ENCODE peak calls at places on chromosomes 2 and 18, in five cellular contexts. One of them, this sample, is unnamed.

GRCh38 chr2:148794558-148794957 is 80.5 kb upstream of the KIF5C start:
- DNase-seq in adrenal gland: no peak
- DNase-seq in K562: no peak
- DNase-seq in spleen: no peak
- DNase-seq in IMR-90: peak; percentile 76
- DNase-seq in this sample: no peak

GRCh38 chr2:127424598-127425379 is 6.6 kb downstream of the PROC start:
- DNase-seq in spleen: no peak
- DNase-seq in K562: no peak
- DNase-seq in adrenal gland: no peak
- DNase-seq in IMR-90: no peak
- DNase-seq in this sample: peak; percentile 6

GRCh38 chr2:172204762-172205161 is 102.1 kb upstream of the DLX2 start:
- DNase-seq in spleen: no peak
- DNase-seq in K562: no peak
- DNase-seq in IMR-90: no peak
- DNase-seq in adrenal gland: no peak
- DNase-seq in this sample: no peak

GRCh38 chr2:8015848-8016580 is 665.8 kb upstream of the ID2 start:
- DNase-seq in IMR-90: no peak
- DNase-seq in spleen: no peak
- DNase-seq in adrenal gland: no peak
- DNase-seq in K562: no peak
- DNase-seq in this sample: no peak

GRCh38 chr2:66189598-66189997 is 245.3 kb upstream of the MEIS1 start:
- DNase-seq in adrenal gland: no peak
- DNase-seq in IMR-90: no peak
- DNase-seq in spleen: no peak
- DNase-seq in K562: no peak
- DNase-seq in this sample: no peak

GRCh38 chr2:11490194-11490593 is 24.2 kb upstream of the E2F6 start:
- DNase-seq in IMR-90: no peak
- DNase-seq in adrenal gland: no peak
- DNase-seq in spleen: no peak
- DNase-seq in K562: no peak
- DNase-seq in this sample: no peak

GRCh38 chr2:28691774-28692281 is 59.8 kb upstream of the PPP1CB start:
- DNase-seq in spleen: no peak
- DNase-seq in K562: no peak
- DNase-seq in IMR-90: peak; percentile 82
- DNase-seq in adrenal gland: peak; percentile 75
- DNase-seq in this sample: peak; percentile 18

GRCh38 chr2:215528555-215528954 is 92.7 kb upstream of the FN1 start:
- DNase-seq in spleen: no peak
- DNase-seq in adrenal gland: no peak
- DNase-seq in IMR-90: peak; percentile 99
- DNase-seq in K562: no peak
- DNase-seq in this sample: no peak

GRCh38 chr2:126907671-126908070 is 9.0 kb downstream of the TEX51 start:
- DNase-seq in K562: no peak
- DNase-seq in IMR-90: no peak
- DNase-seq in adrenal gland: no peak
- DNase-seq in spleen: peak; percentile 66
- DNase-seq in this sample: peak; percentile 17

GRCh38 chr2:241620419-241620769 is 16.6 kb downstream of the THAP4 start:
- DNase-seq in IMR-90: peak; percentile 33
- DNase-seq in spleen: no peak
- DNase-seq in K562: no peak
- DNase-seq in adrenal gland: no peak
- DNase-seq in this sample: no peak

GRCh38 chr2:224284134-224284946 is 117.6 kb downstream of the FAM124B start:
- DNase-seq in IMR-90: peak; percentile 25
- DNase-seq in adrenal gland: no peak
- DNase-seq in spleen: no peak
- DNase-seq in K562: peak; percentile 6
- DNase-seq in this sample: no peak

GRCh38 chr18:11960743-11961380 is 20.4 kb upstream of the IMPA2 start:
- DNase-seq in K562: peak; percentile 32
- DNase-seq in spleen: no peak
- DNase-seq in adrenal gland: no peak
- DNase-seq in IMR-90: no peak
- DNase-seq in this sample: no peak

GRCh38 chr2:26480751-26481380 is 2.9 kb upstream of the OTOF start:
- DNase-seq in K562: no peak
- DNase-seq in spleen: no peak
- DNase-seq in IMR-90: no peak
- DNase-seq in adrenal gland: no peak
- DNase-seq in this sample: no peak

GRCh38 chr2:232493701-232494426 is 6.2 kb upstream of the ECEL1 start:
- DNase-seq in spleen: peak; percentile 49
- DNase-seq in K562: no peak
- DNase-seq in IMR-90: no peak
- DNase-seq in adrenal gland: no peak
- DNase-seq in this sample: no peak

GRCh38 chr18:74936343-74936742 is 272.6 kb downstream of the PTGR3 start:
- DNase-seq in spleen: no peak
- DNase-seq in adrenal gland: no peak
- DNase-seq in IMR-90: no peak
- DNase-seq in K562: no peak
- DNase-seq in this sample: no peak

GRCh38 chr2:239815638-239816035 is 209.5 kb downstream of the NDUFA10 start:
- DNase-seq in spleen: peak; percentile 21
- DNase-seq in K562: no peak
- DNase-seq in adrenal gland: no peak
- DNase-seq in IMR-90: no peak
- DNase-seq in this sample: no peak

GRCh38 chr2:21422050-21422449 is 298.3 kb downstream of the TDRD15 start:
- DNase-seq in spleen: no peak
- DNase-seq in adrenal gland: no peak
- DNase-seq in K562: peak; percentile 34
- DNase-seq in IMR-90: peak; percentile 27
- DNase-seq in this sample: no peak

GRCh38 chr18:60053747-60054304 is 154.0 kb downstream of the PMAIP1 start:
- DNase-seq in adrenal gland: peak; percentile 55
- DNase-seq in K562: peak; percentile 70
- DNase-seq in spleen: no peak
- DNase-seq in IMR-90: peak; percentile 98
- DNase-seq in this sample: no peak

GRCh38 chr2:75465317-75465998 is 95.3 kb downstream of the EVA1A start:
- DNase-seq in adrenal gland: no peak
- DNase-seq in spleen: no peak
- DNase-seq in IMR-90: peak; percentile 55
- DNase-seq in K562: no peak
- DNase-seq in this sample: no peak

GRCh38 chr2:179987916-179988315 is 19.2 kb downstream of the CWC22 start:
- DNase-seq in adrenal gland: no peak
- DNase-seq in spleen: no peak
- DNase-seq in IMR-90: no peak
- DNase-seq in K562: no peak
- DNase-seq in this sample: no peak

GRCh38 chr2:70920367-70920715 is 15.4 kb upstream of the ATP6V1B1 start:
- DNase-seq in IMR-90: no peak
- DNase-seq in spleen: peak; percentile 38
- DNase-seq in K562: no peak
- DNase-seq in adrenal gland: no peak
- DNase-seq in this sample: no peak

GRCh38 chr18:9017170-9017899 is 85.2 kb upstream of the NDUFV2 start:
- DNase-seq in adrenal gland: peak; percentile 92
- DNase-seq in spleen: peak; percentile 77
- DNase-seq in K562: peak; percentile 90
- DNase-seq in IMR-90: peak; percentile 94
- DNase-seq in this sample: peak; percentile 75

GRCh38 chr2:178404380-178404767 is 46.6 kb downstream of the PRKRA start:
- DNase-seq in K562: no peak
- DNase-seq in IMR-90: peak; percentile 95
- DNase-seq in adrenal gland: no peak
- DNase-seq in spleen: no peak
- DNase-seq in this sample: no peak

GRCh38 chr2:36322108-36322507 is 33.5 kb upstream of the CRIM1 start:
- DNase-seq in IMR-90: peak; percentile 70
- DNase-seq in adrenal gland: no peak
- DNase-seq in K562: no peak
- DNase-seq in spleen: no peak
- DNase-seq in this sample: no peak

DNA sequence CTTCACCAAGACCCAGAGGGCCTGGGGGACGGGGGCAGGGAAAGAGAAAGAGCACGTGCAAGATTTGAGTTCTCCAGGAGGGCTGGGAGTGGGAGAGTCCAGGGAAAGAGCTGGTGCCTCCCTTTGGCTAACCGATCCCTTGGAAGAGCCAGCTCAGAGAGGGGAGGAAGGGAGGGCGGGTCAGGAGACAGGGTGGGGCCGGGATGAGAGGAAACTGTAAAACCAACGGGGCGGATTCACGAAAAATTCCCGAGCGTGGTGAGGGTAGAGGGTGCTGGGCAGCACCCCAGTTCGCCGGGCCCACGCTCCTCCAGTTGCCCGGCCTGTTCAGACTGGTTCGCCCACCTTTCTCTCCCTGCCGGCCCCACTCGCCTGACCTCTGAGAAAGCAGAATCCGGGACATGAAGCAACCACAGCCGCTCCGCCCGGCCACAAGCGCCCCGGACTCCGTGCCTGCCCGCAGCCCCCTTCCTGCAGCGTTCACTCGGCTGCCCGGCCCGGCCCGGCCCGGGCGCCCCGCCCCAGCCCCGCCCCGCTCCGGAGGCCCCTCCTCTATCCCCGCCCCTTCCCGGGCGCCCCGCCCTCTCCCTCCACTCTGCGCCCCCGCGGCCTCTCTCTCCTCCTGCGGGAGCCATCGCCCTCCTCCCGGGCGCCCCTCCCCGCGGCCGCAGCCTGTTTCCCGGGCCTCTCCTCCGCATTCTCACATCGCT is 230.9 kb upstream of the SMAD2 start:
- DNase-seq in K562: peak; percentile 90
- DNase-seq in IMR-90: peak; percentile 5
- DNase-seq in adrenal gland: peak; percentile 92
- DNase-seq in spleen: peak; percentile 90
- DNase-seq in this sample: peak; percentile 85
- TF ChIP-seq POLR2A in K562: no peak
- TF ChIP-seq POLR2A in IMR-90: no peak
- TF ChIP-seq POLR2A in adrenal gland: peak; percentile 87
- TF ChIP-seq POLR2A in spleen: no peak
- TF ChIP-seq POLR2A in this sample: peak; percentile 81

GRCh38 chr2:218218409-218219185 is 1.6 kb downstream of the ARPC2 start:
- DNase-seq in adrenal gland: no peak
- DNase-seq in IMR-90: no peak
- DNase-seq in spleen: no peak
- DNase-seq in K562: no peak
- DNase-seq in this sample: peak; percentile 75

GRCh38 chr2:218217366-218218309 is 649 bp downstream of the ARPC2 start:
- DNase-seq in IMR-90: peak; percentile 23
- DNase-seq in spleen: peak; percentile 95
- DNase-seq in adrenal gland: peak; percentile 53
- DNase-seq in K562: no peak
- DNase-seq in this sample: peak; percentile 62

GRCh38 chr2:218223046-218223445 is 6.1 kb downstream of the ARPC2 start:
- DNase-seq in spleen: no peak
- DNase-seq in adrenal gland: no peak
- DNase-seq in IMR-90: peak; percentile 24
- DNase-seq in K562: no peak
- DNase-seq in this sample: no peak

GRCh38 chr2:218221015-218221414 is 4.0 kb downstream of the ARPC2 start:
- DNase-seq in adrenal gland: no peak
- DNase-seq in K562: no peak
- DNase-seq in IMR-90: no peak
- DNase-seq in spleen: no peak
- DNase-seq in this sample: peak; percentile 40

DNA sequence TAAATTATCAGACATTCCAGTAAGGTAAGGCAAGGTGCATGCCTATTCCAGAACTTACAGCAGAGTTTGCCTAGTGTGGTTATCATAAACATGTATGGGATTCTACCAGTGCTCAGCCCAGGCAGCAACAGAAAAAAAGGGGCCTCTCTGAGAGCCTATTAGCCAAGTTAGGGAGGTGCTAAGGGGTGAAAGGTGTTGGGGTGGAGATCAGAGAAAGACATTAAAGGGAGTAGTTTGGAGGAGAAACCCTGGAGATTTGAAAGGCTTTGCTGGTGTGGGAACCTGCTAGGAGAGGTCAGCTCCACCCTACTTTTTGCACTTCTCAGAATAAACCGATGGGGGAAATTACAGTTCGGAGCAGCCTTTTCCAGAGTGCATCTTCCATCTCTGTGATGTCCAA is 2.9 kb downstream of the ARPC2 start:
- DNase-seq in K562: no peak
- DNase-seq in spleen: no peak
- DNase-seq in adrenal gland: no peak
- DNase-seq in IMR-90: no peak
- DNase-seq in this sample: no peak
- H3K4me1 ChIP-seq in K562: peaks cover 15% of the 10 kb centered on the region
- H3K4me1 ChIP-seq in spleen: peaks cover 53% of the 10 kb centered on the region
- H3K4me1 ChIP-seq in adrenal gland: peaks cover 21% of the 10 kb centered on the region
- H3K4me1 ChIP-seq in IMR-90: peaks cover 22% of the 10 kb centered on the region
- H3K4me1 ChIP-seq in this sample: peaks cover 47% of the 10 kb centered on the region

DNA sequence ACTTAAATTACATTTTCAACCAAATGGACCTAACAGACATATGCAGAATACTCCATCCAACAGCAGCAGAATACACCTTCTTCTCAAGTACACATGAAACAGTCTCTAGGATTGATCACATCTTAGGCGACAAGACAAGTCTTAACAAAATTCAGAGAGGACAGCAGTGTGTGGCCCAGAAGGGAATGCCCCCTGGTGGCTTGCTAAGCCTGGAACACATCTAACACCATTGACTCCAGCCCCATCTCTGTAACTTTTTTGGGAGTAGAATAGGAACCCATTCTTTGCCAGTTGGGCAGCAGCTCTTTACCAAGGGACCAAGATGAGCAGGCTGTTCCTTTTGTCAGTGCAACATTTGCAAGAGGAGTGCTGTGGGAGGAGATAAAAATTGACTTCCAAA is 249.9 kb downstream of the PLCL1 start:
- DNase-seq in K562: peak; percentile 21
- DNase-seq in spleen: no peak
- DNase-seq in IMR-90: peak; percentile 37
- DNase-seq in adrenal gland: peak; percentile 34
- DNase-seq in this sample: no peak
- TF ChIP-seq CTCF in K562: peak; percentile 66
- TF ChIP-seq CTCF in spleen: peak; percentile 35
- TF ChIP-seq CTCF in IMR-90: peak; percentile 54
- TF ChIP-seq CTCF in adrenal gland: peak; percentile 37
- TF ChIP-seq CTCF in this sample: peak; percentile 6

GRCh38 chr2:238247841-238248440 is 8.1 kb upstream of the HES6 start:
- DNase-seq in adrenal gland: peak; percentile 51
- DNase-seq in spleen: peak; percentile 51
- DNase-seq in IMR-90: no peak
- DNase-seq in K562: no peak
- DNase-seq in this sample: no peak

GRCh38 chr2:238251986-238252385 is 12.1 kb upstream of the HES6 start:
- DNase-seq in IMR-90: no peak
- DNase-seq in adrenal gland: no peak
- DNase-seq in spleen: peak; percentile 54
- DNase-seq in K562: no peak
- DNase-seq in this sample: no peak

GRCh38 chr2:238251331-238251730 is 11.5 kb upstream of the HES6 start:
- DNase-seq in spleen: peak; percentile 70
- DNase-seq in IMR-90: no peak
- DNase-seq in adrenal gland: no peak
- DNase-seq in K562: no peak
- DNase-seq in this sample: no peak

GRCh38 chr2:238252766-238253630 is 13.2 kb upstream of the HES6 start:
- DNase-seq in adrenal gland: no peak
- DNase-seq in K562: no peak
- DNase-seq in spleen: peak; percentile 74
- DNase-seq in IMR-90: no peak
- DNase-seq in this sample: no peak

GRCh38 chr2:238250896-238251295 is 11.1 kb upstream of the HES6 start:
- DNase-seq in K562: no peak
- DNase-seq in IMR-90: no peak
- DNase-seq in spleen: peak; percentile 22
- DNase-seq in adrenal gland: no peak
- DNase-seq in this sample: no peak
- TF ChIP-seq POLR2A in K562: no peak
- TF ChIP-seq POLR2A in IMR-90: no peak
- TF ChIP-seq POLR2A in spleen: no peak
- TF ChIP-seq POLR2A in adrenal gland: no peak
- TF ChIP-seq POLR2A in this sample: no peak

This sample was measured in Peyer's patch.